ENCODE peak calls at places on chromosomes 7 and 10, in six cellular contexts. D is spleen, J is SK-N-SH, T is Panc1, N is stomach, V is uterus. Z is an unnamed sample.

GRCh38 chr7:131385039-131385605 is 57.4 kb downstream of the MKLN1 start:
- DNase-seq in D (no peak), J (no peak), T (no peak), N (no peak), V (no peak), Z (no peak)

GRCh38 chr7:88485811-88486210 is 179.1 kb upstream of the STEAP4 start:
- DNase-seq in D (no peak), J (no peak), T (no peak), N (no peak), V (no peak), Z (no peak)

GRCh38 chr7:140203556-140203955 is 26.8 kb upstream of the KDM7A start:
- DNase-seq in D (no peak), J (no peak), T (no peak), N (no peak), V (no peak), Z (no peak)

GRCh38 chr10:122882798-122883197 is 3.4 kb upstream of the FAM24B start:
- DNase-seq in D (no peak), J (peak; percentile 31), T (no peak), N (no peak), V (no peak), Z (no peak)

GRCh38 chr10:132375795-132376297 is 21.2 kb upstream of the PWWP2B start:
- DNase-seq in D (no peak), J (no peak), T (no peak), N (no peak), V (no peak), Z (no peak)

GRCh38 chr7:117645456-117646181 is 165.8 kb downstream of the CFTR start:
- DNase-seq in D (no peak), J (no peak), T (no peak), N (no peak), V (no peak), Z (no peak)

GRCh38 chr7:132518102-132518838 is 58.0 kb downstream of the PLXNA4 start:
- DNase-seq in D (no peak), J (peak; percentile 52), T (peak; percentile 8), N (no peak), V (no peak), Z (peak; percentile 89)

GRCh38 chr10:121084029-121084674 is 233.0 kb downstream of the WDR11 start:
- DNase-seq in D (no peak), J (peak; percentile 22), T (no peak), N (no peak), V (no peak), Z (peak; percentile 49)

GRCh38 chr7:98223898-98224700 is 12.9 kb downstream of the BHLHA15 start:
- DNase-seq in D (peak; percentile 69), J (peak; percentile 48), T (no peak), N (no peak), V (no peak), Z (no peak)

GRCh38 chr7:33471636-33472242 is 342.4 kb downstream of the BBS9 start:
- DNase-seq in D (no peak), J (no peak), T (no peak), N (no peak), V (no peak), Z (no peak)

GRCh38 chr7:99674995-99675742 is 4.6 kb downstream of the CYP3A5 start:
- DNase-seq in D (no peak), J (no peak), T (no peak), N (no peak), V (no peak), Z (no peak)

GRCh38 chr10:74953214-74953613 is 126.8 kb downstream of the KAT6B start:
- DNase-seq in D (no peak), J (no peak), T (no peak), N (no peak), V (no peak), Z (no peak)
- H3K9me3 ChIP-seq in D (no peaks in the 10 kb centered on the region), J (no peaks in the 10 kb centered on the region), T (no peaks in the 10 kb centered on the region), N (no peaks in the 10 kb centered on the region), V (no peaks in the 10 kb centered on the region), Z (no peaks in the 10 kb centered on the region)

DNA sequence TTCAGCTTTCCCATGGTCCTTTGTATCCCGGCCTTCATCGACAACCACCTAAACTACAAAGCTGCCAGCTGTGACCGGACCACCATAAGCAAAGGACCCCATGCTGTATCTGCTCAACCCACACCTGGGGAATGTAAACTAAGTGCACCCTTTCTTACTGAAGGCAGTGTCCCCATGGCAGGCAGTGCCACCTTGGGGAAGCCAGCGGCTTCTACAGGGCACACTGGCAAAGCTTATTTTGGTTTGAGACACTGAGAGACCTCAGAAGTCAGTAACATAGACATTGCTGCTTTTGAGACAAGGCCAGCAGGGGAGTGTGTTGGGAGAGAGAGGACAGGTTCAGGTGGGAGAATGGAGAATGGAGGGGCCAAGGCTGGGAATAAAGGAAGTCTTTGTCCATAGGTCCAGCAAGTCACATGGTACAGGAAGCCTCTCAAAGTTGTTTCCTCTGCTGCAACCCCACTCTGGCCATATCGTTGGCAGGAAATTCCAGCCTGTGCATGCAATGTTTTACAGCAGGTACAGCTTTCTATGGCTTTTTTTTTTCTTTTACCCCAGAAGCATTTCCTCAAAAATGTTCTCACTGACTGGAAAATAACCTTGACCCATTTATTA is 85.9 kb upstream of the NPVF start:
- DNase-seq in D (no peak), J (no peak), T (no peak), N (no peak), V (no peak), Z (no peak)
- H3K27ac ChIP-seq in D (no peak overlapping the region), J (no peak overlapping the region), T (no peak overlapping the region), N (no peak overlapping the region), V (no peak overlapping the region), Z (no peak overlapping the region)

GRCh38 chr7:4282434-4283223 is 399.5 kb upstream of the FOXK1 start:
- DNase-seq in D (peak; percentile 30), J (no peak), T (peak; percentile 35), N (no peak), V (no peak), Z (peak; percentile 28)

GRCh38 chr7:4274286-4274685 is 407.8 kb upstream of the FOXK1 start:
- DNase-seq in D (peak; percentile 19), J (no peak), T (no peak), N (no peak), V (no peak), Z (no peak)

GRCh38 chr7:4279210-4279609 is 402.9 kb upstream of the FOXK1 start:
- DNase-seq in D (no peak), J (no peak), T (no peak), N (no peak), V (no peak), Z (no peak)

GRCh38 chr7:4273566-4274230 is 408.4 kb upstream of the FOXK1 start:
- DNase-seq in D (peak; percentile 40), J (no peak), T (no peak), N (no peak), V (no peak), Z (no peak)

GRCh38 chr7:4277936-4278335 is 404.2 kb upstream of the FOXK1 start:
- DNase-seq in D (no peak), J (no peak), T (no peak), N (no peak), V (no peak), Z (no peak)
- H3K9me3 ChIP-seq in D (peaks cover 20% of the 10 kb centered on the region), J (peaks cover 6% of the 10 kb centered on the region), T (no peaks in the 10 kb centered on the region), N (peaks cover 17% of the 10 kb centered on the region), V (no peaks in the 10 kb centered on the region), Z (no peaks in the 10 kb centered on the region)

GRCh38 chr10:31011660-31012022 is 20.0 kb downstream of the ZNF438 start:
- DNase-seq in D (no peak), J (no peak), T (no peak), N (no peak), V (no peak), Z (no peak)
- H3K27ac ChIP-seq in D (peak overlapping the region; percentile 69), J (no peak overlapping the region), T (no peak overlapping the region), N (no peak overlapping the region), V (peak overlapping the region; percentile 44), Z (no peak overlapping the region)